ENCODE peak calls at places on chromosome 14, in nine cellular contexts. One of them, this sample, is unnamed.

GRCh38 chr14:59044707-59045106 is 143.8 kb upstream of the DAAM1 start:
- DNase-seq in MCF 10A: no peak
- DNase-seq in GM13977: no peak
- DNase-seq in BE2C: peak
- DNase-seq in spleen: no peak
- DNase-seq in uterus: no peak
- DNase-seq in AG10803: no peak
- DNase-seq in thoracic aorta: no peak
- DNase-seq in heart left ventricle: no peak
- DNase-seq in this sample: no peak

GRCh38 chr14:94548999-94549985 is 11.9 kb upstream of the SERPINA4 start:
- DNase-seq in MCF 10A: peak
- DNase-seq in GM13977: peak
- DNase-seq in BE2C: peak
- DNase-seq in spleen: peak
- DNase-seq in uterus: no peak
- DNase-seq in AG10803: peak
- DNase-seq in thoracic aorta: no peak
- DNase-seq in heart left ventricle: no peak
- DNase-seq in this sample: peak

GRCh38 chr14:100524233-100524932 is 62.8 kb downstream of the BEGAIN start:
- DNase-seq in MCF 10A: no peak
- DNase-seq in GM13977: peak
- DNase-seq in BE2C: no peak
- DNase-seq in spleen: peak
- DNase-seq in uterus: no peak
- DNase-seq in AG10803: no peak
- DNase-seq in thoracic aorta: no peak
- DNase-seq in heart left ventricle: no peak
- DNase-seq in this sample: peak

GRCh38 chr14:71538949-71539659 is 393.1 kb upstream of the RGS6 start:
- DNase-seq in MCF 10A: peak
- DNase-seq in GM13977: no peak
- DNase-seq in BE2C: no peak
- DNase-seq in spleen: no peak
- DNase-seq in uterus: no peak
- DNase-seq in AG10803: peak
- DNase-seq in thoracic aorta: no peak
- DNase-seq in heart left ventricle: no peak
- DNase-seq in this sample: no peak

GRCh38 chr14:78530078-78530477 is 359.9 kb downstream of the NRXN3 start:
- DNase-seq in MCF 10A: peak
- DNase-seq in GM13977: peak
- DNase-seq in BE2C: no peak
- DNase-seq in spleen: no peak
- DNase-seq in uterus: no peak
- DNase-seq in AG10803: no peak
- DNase-seq in thoracic aorta: no peak
- DNase-seq in heart left ventricle: no peak
- DNase-seq in this sample: peak

GRCh38 chr14:32679927-32680612 is 258.6 kb upstream of the NPAS3 start:
- DNase-seq in MCF 10A: no peak
- DNase-seq in GM13977: no peak
- DNase-seq in BE2C: no peak
- DNase-seq in spleen: no peak
- DNase-seq in uterus: no peak
- DNase-seq in AG10803: no peak
- DNase-seq in thoracic aorta: no peak
- DNase-seq in heart left ventricle: no peak
- DNase-seq in this sample: no peak

GRCh38 chr14:89276424-89276975 is 140.5 kb downstream of the FOXN3 start:
- DNase-seq in MCF 10A: peak
- DNase-seq in GM13977: peak
- DNase-seq in BE2C: no peak
- DNase-seq in spleen: no peak
- DNase-seq in uterus: no peak
- DNase-seq in AG10803: peak
- DNase-seq in thoracic aorta: no peak
- DNase-seq in heart left ventricle: no peak
- DNase-seq in this sample: no peak

GRCh38 chr14:60656755-60657608 is 7.7 kb upstream of the SIX1 start:
- DNase-seq in MCF 10A: peak
- DNase-seq in GM13977: peak
- DNase-seq in BE2C: peak
- DNase-seq in spleen: peak
- DNase-seq in uterus: no peak
- DNase-seq in AG10803: peak
- DNase-seq in thoracic aorta: no peak
- DNase-seq in heart left ventricle: peak
- DNase-seq in this sample: peak

GRCh38 chr14:81464253-81465001 is 64.3 kb upstream of the STON2 start:
- DNase-seq in MCF 10A: peak
- DNase-seq in GM13977: peak
- DNase-seq in BE2C: peak
- DNase-seq in spleen: no peak
- DNase-seq in uterus: peak
- DNase-seq in AG10803: peak
- DNase-seq in thoracic aorta: no peak
- DNase-seq in heart left ventricle: no peak
- DNase-seq in this sample: peak

GRCh38 chr14:71139058-71139946 is 232.0 kb downstream of the PCNX1 start:
- DNase-seq in MCF 10A: peak
- DNase-seq in GM13977: peak
- DNase-seq in BE2C: peak
- DNase-seq in spleen: peak
- DNase-seq in uterus: no peak
- DNase-seq in AG10803: peak
- DNase-seq in thoracic aorta: no peak
- DNase-seq in heart left ventricle: peak
- DNase-seq in this sample: peak

GRCh38 chr14:99393059-99393655 is 87.5 kb downstream of the SETD3 start:
- DNase-seq in MCF 10A: peak
- DNase-seq in GM13977: peak
- DNase-seq in BE2C: peak
- DNase-seq in spleen: no peak
- DNase-seq in uterus: no peak
- DNase-seq in AG10803: peak
- DNase-seq in thoracic aorta: no peak
- DNase-seq in heart left ventricle: no peak
- DNase-seq in this sample: peak

GRCh38 chr14:102231476-102232347 is 73.3 kb downstream of the MOK start:
- DNase-seq in MCF 10A: no peak
- DNase-seq in GM13977: no peak
- DNase-seq in BE2C: no peak
- DNase-seq in spleen: peak
- DNase-seq in uterus: no peak
- DNase-seq in AG10803: no peak
- DNase-seq in thoracic aorta: no peak
- DNase-seq in heart left ventricle: no peak
- DNase-seq in this sample: no peak

GRCh38 chr14:99821519-99822165 is 28.4 kb downstream of the EML1 start:
- DNase-seq in MCF 10A: peak
- DNase-seq in GM13977: no peak
- DNase-seq in BE2C: no peak
- DNase-seq in spleen: no peak
- DNase-seq in uterus: peak
- DNase-seq in AG10803: peak
- DNase-seq in thoracic aorta: no peak
- DNase-seq in heart left ventricle: no peak
- DNase-seq in this sample: peak

GRCh38 chr14:99968156-99968920 is 96.9 kb upstream of the EVL start:
- DNase-seq in MCF 10A: peak
- DNase-seq in GM13977: no peak
- DNase-seq in BE2C: peak
- DNase-seq in spleen: no peak
- DNase-seq in uterus: peak
- DNase-seq in AG10803: peak
- DNase-seq in thoracic aorta: no peak
- DNase-seq in heart left ventricle: no peak
- DNase-seq in this sample: no peak

GRCh38 chr14:99230271-99231141 is 41.5 kb downstream of the BCL11B start:
- DNase-seq in MCF 10A: peak
- DNase-seq in GM13977: no peak
- DNase-seq in BE2C: no peak
- DNase-seq in spleen: peak
- DNase-seq in uterus: no peak
- DNase-seq in AG10803: peak
- DNase-seq in thoracic aorta: no peak
- DNase-seq in heart left ventricle: no peak
- DNase-seq in this sample: no peak

GRCh38 chr14:90645842-90646443 is 170.3 kb downstream of the TTC7B start:
- DNase-seq in MCF 10A: peak
- DNase-seq in GM13977: no peak
- DNase-seq in BE2C: no peak
- DNase-seq in spleen: no peak
- DNase-seq in uterus: no peak
- DNase-seq in AG10803: peak
- DNase-seq in thoracic aorta: no peak
- DNase-seq in heart left ventricle: no peak
- DNase-seq in this sample: no peak

GRCh38 chr14:50035214-50035613 is 81.2 kb downstream of the VCPKMT start:
- DNase-seq in MCF 10A: peak
- DNase-seq in GM13977: no peak
- DNase-seq in BE2C: no peak
- DNase-seq in spleen: no peak
- DNase-seq in uterus: no peak
- DNase-seq in AG10803: peak
- DNase-seq in thoracic aorta: no peak
- DNase-seq in heart left ventricle: no peak
- DNase-seq in this sample: no peak

DNA sequence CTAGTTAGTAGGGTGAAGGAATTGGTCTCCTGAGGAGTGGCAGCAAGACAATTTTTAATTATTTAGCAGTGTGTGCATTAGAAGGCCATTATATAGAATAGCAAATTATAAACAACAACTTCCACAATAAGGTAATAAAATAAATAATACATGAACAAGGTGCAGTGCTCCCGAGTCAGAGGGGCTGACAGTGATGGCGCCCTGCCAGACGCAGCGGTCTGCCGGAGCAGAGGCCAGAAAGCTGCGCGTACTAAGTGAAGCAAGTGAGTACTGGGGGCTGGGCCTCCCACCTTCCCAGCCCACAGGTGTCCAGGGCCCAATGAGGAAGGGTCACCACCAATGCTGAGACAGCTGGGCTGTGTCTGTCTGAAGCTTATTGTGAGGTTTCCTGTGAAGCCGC is 72.0 kb upstream of the VRK1 start:
- DNase-seq in MCF 10A: no peak
- DNase-seq in GM13977: no peak
- DNase-seq in BE2C: no peak
- DNase-seq in spleen: no peak
- DNase-seq in uterus: no peak
- DNase-seq in AG10803: no peak
- DNase-seq in thoracic aorta: no peak
- DNase-seq in heart left ventricle: no peak
- DNase-seq in this sample: no peak
- TF ChIP-seq CTCF in MCF 10A: no peak
- TF ChIP-seq CTCF in GM13977: no peak
- TF ChIP-seq CTCF in BE2C: no peak
- TF ChIP-seq CTCF in spleen: no peak
- TF ChIP-seq CTCF in uterus: no peak
- TF ChIP-seq CTCF in AG10803: no peak
- TF ChIP-seq CTCF in thoracic aorta: no peak
- TF ChIP-seq CTCF in heart left ventricle: no peak
- TF ChIP-seq CTCF in this sample: no peak

DNA sequence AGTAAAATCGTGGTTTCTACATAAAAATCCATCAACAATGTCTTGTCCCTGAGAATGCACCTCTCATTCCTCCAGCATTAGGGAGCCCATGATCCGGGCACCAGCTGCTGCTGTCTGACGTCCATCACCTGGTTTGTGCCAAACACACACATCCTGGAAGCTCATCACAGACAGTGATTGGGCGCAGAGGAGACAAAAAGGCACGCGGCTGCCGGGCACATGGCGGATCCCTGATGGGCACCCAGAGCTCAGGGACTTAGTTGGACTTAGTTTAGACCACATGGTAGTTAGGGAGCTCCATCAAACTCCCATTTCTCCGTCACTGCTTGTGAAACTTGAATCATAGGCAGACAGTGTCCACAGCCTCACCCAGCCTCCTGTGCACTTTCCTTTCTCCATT is 1059.3 kb downstream of the TMEM121 start:
- DNase-seq in MCF 10A: no peak
- DNase-seq in GM13977: no peak
- DNase-seq in BE2C: no peak
- DNase-seq in spleen: no peak
- DNase-seq in uterus: no peak
- DNase-seq in AG10803: no peak
- DNase-seq in thoracic aorta: no peak
- DNase-seq in heart left ventricle: no peak
- DNase-seq in this sample: no peak
- TF ChIP-seq CTCF in MCF 10A: no peak
- TF ChIP-seq CTCF in GM13977: no peak
- TF ChIP-seq CTCF in BE2C: no peak
- TF ChIP-seq CTCF in spleen: no peak
- TF ChIP-seq CTCF in uterus: no peak
- TF ChIP-seq CTCF in AG10803: no peak
- TF ChIP-seq CTCF in thoracic aorta: no peak
- TF ChIP-seq CTCF in heart left ventricle: no peak
- TF ChIP-seq CTCF in this sample: no peak

GRCh38 chr14:53331247-53331646 is 178.1 kb upstream of the DDHD1 start:
- DNase-seq in MCF 10A: peak
- DNase-seq in GM13977: no peak
- DNase-seq in BE2C: no peak
- DNase-seq in spleen: no peak
- DNase-seq in uterus: no peak
- DNase-seq in AG10803: peak
- DNase-seq in thoracic aorta: no peak
- DNase-seq in heart left ventricle: no peak
- DNase-seq in this sample: no peak

GRCh38 chr14:53330441-53330840 is 177.3 kb upstream of the DDHD1 start:
- DNase-seq in MCF 10A: no peak
- DNase-seq in GM13977: no peak
- DNase-seq in BE2C: no peak
- DNase-seq in spleen: no peak
- DNase-seq in uterus: no peak
- DNase-seq in AG10803: no peak
- DNase-seq in thoracic aorta: no peak
- DNase-seq in heart left ventricle: no peak
- DNase-seq in this sample: no peak

GRCh38 chr14:53327716-53328115 is 174.6 kb upstream of the DDHD1 start:
- DNase-seq in MCF 10A: peak
- DNase-seq in GM13977: no peak
- DNase-seq in BE2C: no peak
- DNase-seq in spleen: no peak
- DNase-seq in uterus: peak
- DNase-seq in AG10803: peak
- DNase-seq in thoracic aorta: no peak
- DNase-seq in heart left ventricle: no peak
- DNase-seq in this sample: no peak

GRCh38 chr14:53325176-53325806 is 172.2 kb upstream of the DDHD1 start:
- DNase-seq in MCF 10A: no peak
- DNase-seq in GM13977: no peak
- DNase-seq in BE2C: no peak
- DNase-seq in spleen: no peak
- DNase-seq in uterus: no peak
- DNase-seq in AG10803: no peak
- DNase-seq in thoracic aorta: no peak
- DNase-seq in heart left ventricle: no peak
- DNase-seq in this sample: no peak
- TF ChIP-seq CTCF in MCF 10A: no peak
- TF ChIP-seq CTCF in GM13977: peak
- TF ChIP-seq CTCF in BE2C: peak
- TF ChIP-seq CTCF in spleen: peak
- TF ChIP-seq CTCF in uterus: peak
- TF ChIP-seq CTCF in AG10803: no peak
- TF ChIP-seq CTCF in thoracic aorta: no peak
- TF ChIP-seq CTCF in heart left ventricle: no peak
- TF ChIP-seq CTCF in this sample: peak

GRCh38 chr14:52473557-52473956 is 78.7 kb downstream of the TXNDC16 start:
- DNase-seq in MCF 10A: peak
- DNase-seq in GM13977: peak
- DNase-seq in BE2C: no peak
- DNase-seq in spleen: no peak
- DNase-seq in uterus: no peak
- DNase-seq in AG10803: peak
- DNase-seq in thoracic aorta: no peak
- DNase-seq in heart left ventricle: no peak
- DNase-seq in this sample: no peak
- TF ChIP-seq CTCF in MCF 10A: peak
- TF ChIP-seq CTCF in GM13977: peak
- TF ChIP-seq CTCF in BE2C: peak
- TF ChIP-seq CTCF in spleen: peak
- TF ChIP-seq CTCF in uterus: peak
- TF ChIP-seq CTCF in AG10803: peak
- TF ChIP-seq CTCF in thoracic aorta: no peak
- TF ChIP-seq CTCF in heart left ventricle: peak
- TF ChIP-seq CTCF in this sample: peak